ENCODE peak calls at places on chromosomes 3 and 15, in eight cellular contexts. V is RWPE1, B is thoracic aorta, M is GM10248, E is HFFc6, D is B cell, F is MM.1S, W is testis. S is an unnamed sample.

GRCh38 chr3:126349611-126350501 is 7.4 kb downstream of the KLF15 start:
- DNase-seq in V (no peak), B (no peak), M (no peak), E (no peak), D (no peak), F (peak), W (peak), S (no peak)

GRCh38 chr3:188978772-188979171 is 193.0 kb upstream of the TPRG1 start:
- DNase-seq in V (no peak), B (no peak), M (no peak), E (peak), D (no peak), F (no peak), W (peak), S (no peak)

GRCh38 chr15:87609474-87609873 is 647.1 kb downstream of the NTRK3 start:
- DNase-seq in V (peak), B (no peak), M (no peak), E (peak), D (no peak), F (no peak), W (no peak), S (no peak)

GRCh38 chr15:89472785-89473256 is 23.6 kb downstream of the RHCG start:
- DNase-seq in V (peak), B (no peak), M (peak), E (peak), D (peak), F (peak), W (peak), S (peak)

GRCh38 chr3:45232531-45232930 is 6.4 kb upstream of the TMEM158 start:
- DNase-seq in V (no peak), B (no peak), M (no peak), E (no peak), D (no peak), F (no peak), W (no peak), S (no peak)

GRCh38 chr15:70120109-70120508 is 22.4 kb upstream of the TLE3 start:
- DNase-seq in V (no peak), B (no peak), M (no peak), E (no peak), D (no peak), F (no peak), W (no peak), S (no peak)

GRCh38 chr3:188178293-188178950 is 24.5 kb downstream of the LPP start:
- DNase-seq in V (no peak), B (no peak), M (no peak), E (no peak), D (no peak), F (no peak), W (no peak), S (no peak)

GRCh38 chr3:195212749-195213085 is 58.2 kb downstream of the XXYLT1 start:
- DNase-seq in V (no peak), B (no peak), M (no peak), E (no peak), D (no peak), F (no peak), W (no peak), S (no peak)

GRCh38 chr3:31051226-31051625 is 156.8 kb upstream of the GADL1 start:
- DNase-seq in V (no peak), B (no peak), M (no peak), E (no peak), D (no peak), F (no peak), W (no peak), S (no peak)

GRCh38 chr3:33921608-33922007 is 123.2 kb downstream of the PDCD6IP start:
- DNase-seq in V (no peak), B (no peak), M (no peak), E (no peak), D (no peak), F (no peak), W (no peak), S (no peak)

GRCh38 chr3:15327941-15328340 is 4.4 kb downstream of the SH3BP5 start:
- DNase-seq in V (no peak), B (no peak), M (no peak), E (no peak), D (peak), F (peak), W (no peak), S (peak)

GRCh38 chr3:24846286-24846860 is 351.7 kb upstream of the THRB start:
- DNase-seq in V (no peak), B (no peak), M (no peak), E (no peak), D (no peak), F (no peak), W (no peak), S (no peak)

GRCh38 chr3:22729981-22730380 is 473.1 kb upstream of the UBE2E2 start:
- DNase-seq in V (no peak), B (no peak), M (no peak), E (no peak), D (no peak), F (peak), W (peak), S (no peak)

GRCh38 chr15:51229907-51230328 is 108.5 kb downstream of the CYP19A1 start:
- DNase-seq in V (peak), B (no peak), M (peak), E (peak), D (no peak), F (peak), W (no peak), S (no peak)

GRCh38 chr3:189270248-189270832 is 98.6 kb downstream of the TPRG1 start:
- DNase-seq in V (peak), B (no peak), M (peak), E (peak), D (no peak), F (peak), W (peak), S (peak)

GRCh38 chr15:96332854-96333193 is 2.3 kb downstream of the NR2F2 start:
- DNase-seq in V (no peak), B (no peak), M (no peak), E (no peak), D (no peak), F (no peak), W (no peak), S (no peak)

GRCh38 chr3:153130312-153130977 is 31.6 kb upstream of the RAP2B start:
- DNase-seq in V (peak), B (no peak), M (peak), E (peak), D (no peak), F (peak), W (no peak), S (no peak)

GRCh38 chr3:171552525-171552924 is 92.3 kb upstream of the TNIK start:
- DNase-seq in V (no peak), B (no peak), M (no peak), E (no peak), D (no peak), F (no peak), W (no peak), S (no peak)

GRCh38 chr3:187264051-187264450 is 27.5 kb downstream of the MASP1 start:
- DNase-seq in V (peak), B (no peak), M (no peak), E (peak), D (no peak), F (no peak), W (no peak), S (no peak)

GRCh38 chr3:52891164-52891563 is 6.2 kb downstream of the STIMATE start:
- DNase-seq in V (no peak), B (no peak), M (no peak), E (no peak), D (no peak), F (no peak), W (no peak), S (peak)

GRCh38 chr3:185722920-185723319 is 101.9 kb downstream of the IGF2BP2 start:
- DNase-seq in V (no peak), B (no peak), M (no peak), E (no peak), D (no peak), F (no peak), W (no peak), S (no peak)

GRCh38 chr15:29322407-29322806 is 52.8 kb upstream of the NSMCE3 start:
- DNase-seq in V (no peak), B (no peak), M (no peak), E (no peak), D (no peak), F (no peak), W (no peak), S (no peak)

GRCh38 chr15:42348083-42348482 is 11.2 kb upstream of the CAPN3 start:
- DNase-seq in V (no peak), B (no peak), M (no peak), E (peak), D (no peak), F (no peak), W (no peak), S (no peak)

GRCh38 chr15:39530446-39531342 is 50.2 kb upstream of the THBS1 start:
- DNase-seq in V (no peak), B (no peak), M (no peak), E (peak), D (no peak), F (no peak), W (no peak), S (no peak)

GRCh38 chr3:4417449-4417848 is 49.6 kb downstream of the SUMF1 start:
- DNase-seq in V (peak), B (peak), M (no peak), E (peak), D (no peak), F (no peak), W (no peak), S (no peak)

GRCh38 chr15:31499953-31500808 is 173.5 kb downstream of the KLF13 start:
- DNase-seq in V (no peak), B (no peak), M (no peak), E (no peak), D (no peak), F (no peak), W (no peak), S (no peak)

GRCh38 chr3:99128205-99128604 is 226.7 kb upstream of the DCBLD2 start:
- DNase-seq in V (no peak), B (no peak), M (no peak), E (no peak), D (no peak), F (no peak), W (no peak), S (no peak)

GRCh38 chr3:49296781-49297420 is 19.9 kb upstream of the C3orf62 start:
- DNase-seq in V (peak), B (peak), M (no peak), E (peak), D (no peak), F (no peak), W (peak), S (no peak)

GRCh38 chr3:190323241-190323617 is 983 bp upstream of the CLDN1 start:
- DNase-seq in V (no peak), B (no peak), M (no peak), E (no peak), D (no peak), F (no peak), W (peak), S (no peak)

GRCh38 chr3:193702967-193703366 is 110.0 kb downstream of the OPA1 start:
- DNase-seq in V (no peak), B (no peak), M (no peak), E (no peak), D (no peak), F (no peak), W (no peak), S (no peak)

GRCh38 chr3:27200721-27201434 is 168.3 kb downstream of the NEK10 start:
- DNase-seq in V (no peak), B (no peak), M (no peak), E (no peak), D (no peak), F (no peak), W (no peak), S (no peak)

GRCh38 chr3:43074901-43075689 is 30.8 kb downstream of the POMGNT2 start:
- DNase-seq in V (no peak), B (no peak), M (no peak), E (no peak), D (no peak), F (no peak), W (no peak), S (no peak)

GRCh38 chr15:95324596-95325135 is 1005.8 kb upstream of the NR2F2 start:
- DNase-seq in V (no peak), B (no peak), M (no peak), E (no peak), D (no peak), F (no peak), W (no peak), S (no peak)

GRCh38 chr15:95325763-95326688 is 1004.5 kb upstream of the NR2F2 start:
- DNase-seq in V (no peak), B (no peak), M (no peak), E (no peak), D (no peak), F (no peak), W (peak), S (no peak)

GRCh38 chr15:95328559-95328958 is 1001.9 kb upstream of the NR2F2 start:
- DNase-seq in V (no peak), B (no peak), M (no peak), E (no peak), D (no peak), F (no peak), W (no peak), S (no peak)

GRCh38 chr15:95327661-95328060 is 1002.8 kb upstream of the NR2F2 start:
- DNase-seq in V (no peak), B (no peak), M (no peak), E (no peak), D (no peak), F (no peak), W (peak), S (no peak)

GRCh38 chr15:95326689-95327525 is 1003.6 kb upstream of the NR2F2 start:
- DNase-seq in V (no peak), B (no peak), M (no peak), E (no peak), D (no peak), F (no peak), W (peak), S (no peak)
- TF ChIP-seq CTCF in V (no peak), B (no peak), M (no peak), E (no peak), D (no peak), F (no peak), W (no peak), S (no peak)

DNA sequence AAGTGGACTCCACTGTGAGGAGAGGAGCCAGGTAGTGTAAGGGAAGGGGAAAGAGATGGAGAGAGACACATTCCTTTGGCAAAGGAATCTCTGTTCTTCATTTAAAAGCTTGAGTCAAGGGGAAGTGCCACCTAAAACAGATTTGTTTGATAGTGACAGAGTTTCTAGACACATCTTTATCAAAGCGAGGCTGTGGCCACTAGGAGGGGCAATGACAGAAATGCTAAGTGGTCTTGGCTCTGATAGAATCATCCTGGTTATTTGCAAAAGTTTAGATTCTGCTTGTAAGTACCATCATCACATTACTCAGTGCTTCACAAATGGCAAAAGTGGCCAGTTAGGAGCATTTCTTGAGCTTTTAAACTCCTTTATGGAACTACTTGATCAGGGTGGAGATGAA is 261.4 kb downstream of the CNTN3 start:
- DNase-seq in V (no peak), B (no peak), M (no peak), E (no peak), D (no peak), F (no peak), W (no peak), S (no peak)
- TF ChIP-seq CTCF in V (no peak), B (no peak), M (no peak), E (peak), D (no peak), F (no peak), W (no peak), S (no peak)

GRCh38 chr15:27272446-27272845 is 301.5 kb downstream of the GABRG3 start:
- DNase-seq in V (no peak), B (no peak), M (no peak), E (no peak), D (no peak), F (no peak), W (no peak), S (no peak)

GRCh38 chr15:27271258-27271657 is 300.3 kb downstream of the GABRG3 start:
- DNase-seq in V (no peak), B (no peak), M (no peak), E (no peak), D (no peak), F (no peak), W (no peak), S (no peak)

GRCh38 chr15:27273506-27273905 is 302.5 kb downstream of the GABRG3 start:
- DNase-seq in V (no peak), B (no peak), M (no peak), E (no peak), D (no peak), F (no peak), W (no peak), S (no peak)

DNA sequence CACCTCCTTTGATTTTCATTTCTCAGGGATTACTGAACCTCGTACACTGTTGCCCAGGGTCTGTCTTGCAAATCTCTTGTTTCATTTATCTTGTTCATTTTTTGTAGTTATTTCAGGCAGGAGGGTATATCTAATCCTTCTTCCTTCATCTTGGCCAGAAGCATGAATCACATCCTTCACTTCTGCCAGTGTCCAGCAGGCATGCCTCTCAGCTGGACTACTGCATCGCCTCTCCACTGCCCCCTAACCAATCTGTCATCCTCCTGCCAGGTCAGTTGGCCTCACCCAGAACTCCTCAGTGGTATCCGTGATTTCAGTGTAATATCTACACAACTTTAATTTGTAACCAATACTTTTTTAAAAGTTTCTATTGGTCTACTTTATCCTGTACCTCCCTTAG is 297.9 kb downstream of the GABRG3 start:
- DNase-seq in V (no peak), B (no peak), M (no peak), E (no peak), D (no peak), F (no peak), W (no peak), S (no peak)
- TF ChIP-seq CTCF in V (no peak), B (no peak), M (no peak), E (no peak), D (no peak), F (no peak), W (no peak), S (no peak)

DNA sequence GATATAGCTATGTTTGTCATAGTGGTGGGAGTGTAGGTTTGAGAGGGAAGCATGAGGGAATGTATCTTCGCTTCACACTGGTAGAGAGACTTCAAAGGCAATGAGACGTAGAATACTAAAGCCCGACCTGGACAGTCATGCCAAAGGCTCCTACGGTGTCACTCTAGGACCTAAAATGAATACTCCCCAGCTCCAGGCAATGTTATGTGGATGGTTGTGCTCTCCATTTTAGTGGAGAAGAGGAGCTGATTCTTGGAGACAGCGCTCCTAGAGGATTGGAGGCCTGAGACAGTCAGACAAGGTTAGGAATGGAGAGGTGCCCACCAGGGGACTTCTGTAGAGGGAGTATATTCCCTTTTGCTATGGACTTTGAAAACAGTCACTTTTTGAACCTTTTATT is 260.1 kb downstream of the MEX3B start:
- DNase-seq in V (no peak), B (no peak), M (no peak), E (no peak), D (no peak), F (no peak), W (no peak), S (no peak)
- TF ChIP-seq CTCF in V (no peak), B (no peak), M (no peak), E (no peak), D (no peak), F (no peak), W (no peak), S (no peak)

GRCh38 chr3:131239250-131239649 is 142.3 kb upstream of the NUDT16 start:
- DNase-seq in V (no peak), B (no peak), M (no peak), E (no peak), D (no peak), F (no peak), W (no peak), S (no peak)

GRCh38 chr3:131238496-131238895 is 143.1 kb upstream of the NUDT16 start:
- DNase-seq in V (no peak), B (no peak), M (no peak), E (no peak), D (no peak), F (no peak), W (no peak), S (no peak)

GRCh38 chr3:131242201-131242600 is 139.4 kb upstream of the NUDT16 start:
- DNase-seq in V (no peak), B (no peak), M (no peak), E (no peak), D (no peak), F (no peak), W (no peak), S (no peak)
- TF ChIP-seq CTCF in V (no peak), B (no peak), M (no peak), E (no peak), D (no peak), F (no peak), W (no peak), S (no peak)

DNA sequence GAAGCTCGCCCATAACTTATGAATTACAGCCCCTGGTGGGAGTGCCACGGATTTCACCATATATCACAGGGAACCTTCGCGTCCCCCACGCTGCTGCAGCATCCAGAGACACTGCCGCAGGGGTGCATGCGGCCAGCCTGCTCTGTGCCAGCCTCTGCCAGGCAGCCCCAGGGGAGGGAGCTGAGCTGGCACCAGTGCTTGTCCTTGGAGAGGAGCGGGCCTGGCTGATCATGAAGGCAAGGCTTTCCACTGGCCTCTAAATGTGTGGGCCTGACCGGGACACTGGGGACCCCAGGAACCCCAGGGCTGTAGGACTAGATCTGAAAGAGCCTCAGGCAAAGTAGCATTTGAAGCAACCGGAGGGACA is 114.3 kb downstream of the ETFA start:
- DNase-seq in V (no peak), B (no peak), M (no peak), E (no peak), D (no peak), F (no peak), W (peak), S (no peak)
- TF ChIP-seq CTCF in V (no peak), B (no peak), M (no peak), E (no peak), D (no peak), F (no peak), W (no peak), S (no peak)

DNA sequence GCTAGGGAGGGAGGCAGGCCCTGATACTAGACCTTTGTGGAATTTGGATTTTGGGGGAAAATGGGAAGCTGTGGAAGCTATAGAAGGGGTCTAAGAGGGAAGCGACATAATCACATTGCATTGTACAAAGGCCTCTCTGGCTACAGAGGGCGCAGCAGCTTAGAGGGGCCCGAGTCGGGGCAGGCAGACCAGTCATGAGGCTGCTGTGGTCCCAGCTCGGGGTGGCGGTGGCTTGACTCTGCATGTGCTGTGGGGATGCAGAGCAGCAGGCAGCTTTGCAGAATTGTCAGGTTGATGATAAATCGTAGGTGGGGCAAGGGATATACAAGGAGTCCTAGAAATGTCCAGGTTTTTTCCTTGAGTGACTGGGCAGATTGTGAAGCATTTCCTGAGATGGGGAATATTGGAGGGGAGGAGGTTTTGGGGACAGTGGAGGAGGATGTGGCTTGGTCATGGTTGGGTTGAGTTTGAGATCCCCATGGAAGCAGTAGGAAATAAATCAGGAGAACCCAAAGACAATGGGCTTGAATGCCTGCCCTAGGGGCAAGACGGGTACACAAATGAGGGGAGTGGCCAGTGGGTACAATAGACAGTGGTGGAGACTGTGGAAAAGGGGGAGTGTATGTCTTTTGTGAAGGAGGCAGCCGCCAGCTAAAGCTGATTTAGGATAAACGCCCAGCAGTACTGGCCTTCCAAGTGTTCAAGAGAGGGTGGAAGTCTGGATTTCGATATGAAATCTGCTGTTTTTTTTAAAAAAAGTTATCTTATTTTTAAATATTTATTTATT is 94.1 kb downstream of the HMG20A start:
- DNase-seq in V (no peak), B (no peak), M (no peak), E (no peak), D (no peak), F (no peak), W (no peak), S (no peak)
- TF ChIP-seq CTCF in V (no peak), B (no peak), M (no peak), E (no peak), D (no peak), F (no peak), W (no peak), S (no peak)

GRCh38 chr3:121662742-121663141 is 2.0 kb upstream of the HCLS1 start:
- DNase-seq in V (no peak), B (no peak), M (no peak), E (no peak), D (no peak), F (no peak), W (no peak), S (no peak)
- TF ChIP-seq CTCF in V (no peak), B (no peak), M (no peak), E (no peak), D (no peak), F (no peak), W (no peak), S (no peak)